ENCODE peak calls at places on chromosomes 12 and 14, in seven cellular contexts. One of them, this sample, is unnamed.
A peak's percentile ranks its signal among the peaks of the same experiment; 100 is the strongest.

GRCh38 chr12:99455350-99456037 is 192.1 kb upstream of the GARIN6 start:
- DNase-seq in CD14-positive monocyte: no peak
- DNase-seq in dorsolateral prefrontal cortex: no peak
- DNase-seq in progenitor cell of endocrine pancreas: no peak
- DNase-seq in fibroblast of lung: no peak
- DNase-seq in HepG2: no peak
- DNase-seq in AG04450: no peak
- DNase-seq in this sample: no peak

GRCh38 chr12:44162961-44163360 is 327.1 kb downstream of the TMEM117 start:
- DNase-seq in HepG2: no peak
- DNase-seq in fibroblast of lung: no peak
- DNase-seq in CD14-positive monocyte: no peak
- DNase-seq in dorsolateral prefrontal cortex: no peak
- DNase-seq in AG04450: no peak
- DNase-seq in progenitor cell of endocrine pancreas: no peak
- DNase-seq in this sample: no peak

GRCh38 chr14:72830356-72830755 is 63.5 kb downstream of the DPF3 start:
- DNase-seq in fibroblast of lung: no peak
- DNase-seq in CD14-positive monocyte: no peak
- DNase-seq in dorsolateral prefrontal cortex: no peak
- DNase-seq in AG04450: no peak
- DNase-seq in progenitor cell of endocrine pancreas: no peak
- DNase-seq in HepG2: no peak
- DNase-seq in this sample: no peak

GRCh38 chr12:111190741-111191526 is 178.0 kb downstream of the PHETA1 start:
- DNase-seq in dorsolateral prefrontal cortex: no peak
- DNase-seq in progenitor cell of endocrine pancreas: no peak
- DNase-seq in fibroblast of lung: no peak
- DNase-seq in AG04450: no peak
- DNase-seq in CD14-positive monocyte: no peak
- DNase-seq in HepG2: no peak
- DNase-seq in this sample: no peak

GRCh38 chr12:49187184-49187583 is 1.7 kb downstream of the TUBA1A start:
- DNase-seq in fibroblast of lung: peak; percentile 81
- DNase-seq in dorsolateral prefrontal cortex: peak; percentile 79
- DNase-seq in CD14-positive monocyte: no peak
- DNase-seq in AG04450: no peak
- DNase-seq in HepG2: no peak
- DNase-seq in progenitor cell of endocrine pancreas: no peak
- DNase-seq in this sample: peak; percentile 65

GRCh38 chr12:95424271-95424994 is 49.5 kb upstream of the METAP2 start:
- DNase-seq in progenitor cell of endocrine pancreas: no peak
- DNase-seq in HepG2: no peak
- DNase-seq in fibroblast of lung: no peak
- DNase-seq in dorsolateral prefrontal cortex: no peak
- DNase-seq in AG04450: no peak
- DNase-seq in CD14-positive monocyte: no peak
- DNase-seq in this sample: no peak

GRCh38 chr12:115423546-115423987 is 739.6 kb upstream of the TBX3 start:
- DNase-seq in dorsolateral prefrontal cortex: no peak
- DNase-seq in HepG2: peak; percentile 98
- DNase-seq in CD14-positive monocyte: no peak
- DNase-seq in progenitor cell of endocrine pancreas: no peak
- DNase-seq in fibroblast of lung: no peak
- DNase-seq in AG04450: no peak
- DNase-seq in this sample: no peak

GRCh38 chr12:26895672-26896071 is 42.1 kb downstream of the INTS13 start:
- DNase-seq in CD14-positive monocyte: no peak
- DNase-seq in AG04450: no peak
- DNase-seq in progenitor cell of endocrine pancreas: no peak
- DNase-seq in fibroblast of lung: no peak
- DNase-seq in HepG2: no peak
- DNase-seq in dorsolateral prefrontal cortex: no peak
- DNase-seq in this sample: no peak

GRCh38 chr12:45122776-45123380 is 72.0 kb upstream of the DBX2 start:
- DNase-seq in CD14-positive monocyte: no peak
- DNase-seq in progenitor cell of endocrine pancreas: no peak
- DNase-seq in HepG2: peak; percentile 17
- DNase-seq in dorsolateral prefrontal cortex: no peak
- DNase-seq in AG04450: no peak
- DNase-seq in fibroblast of lung: peak; percentile 41
- DNase-seq in this sample: no peak

GRCh38 chr12:44582521-44582920 is 293.6 kb downstream of the NELL2 start:
- DNase-seq in CD14-positive monocyte: no peak
- DNase-seq in AG04450: no peak
- DNase-seq in progenitor cell of endocrine pancreas: no peak
- DNase-seq in HepG2: peak; percentile 43
- DNase-seq in fibroblast of lung: no peak
- DNase-seq in dorsolateral prefrontal cortex: no peak
- DNase-seq in this sample: no peak

GRCh38 chr12:58008658-58009057 is 67.3 kb downstream of the ATP23 start:
- DNase-seq in AG04450: no peak
- DNase-seq in HepG2: no peak
- DNase-seq in fibroblast of lung: no peak
- DNase-seq in CD14-positive monocyte: no peak
- DNase-seq in progenitor cell of endocrine pancreas: no peak
- DNase-seq in dorsolateral prefrontal cortex: no peak
- DNase-seq in this sample: no peak

GRCh38 chr14:75662966-75663365 is 1.9 kb downstream of the TTLL5 start:
- DNase-seq in CD14-positive monocyte: no peak
- DNase-seq in HepG2: no peak
- DNase-seq in dorsolateral prefrontal cortex: no peak
- DNase-seq in AG04450: no peak
- DNase-seq in fibroblast of lung: no peak
- DNase-seq in progenitor cell of endocrine pancreas: no peak
- DNase-seq in this sample: no peak

GRCh38 chr12:31962076-31962475 is 2.9 kb downstream of the RESF1 start:
- DNase-seq in fibroblast of lung: no peak
- DNase-seq in dorsolateral prefrontal cortex: no peak
- DNase-seq in AG04450: no peak
- DNase-seq in CD14-positive monocyte: no peak
- DNase-seq in HepG2: no peak
- DNase-seq in progenitor cell of endocrine pancreas: no peak
- DNase-seq in this sample: no peak

GRCh38 chr12:28622416-28622815 is 432.2 kb downstream of the CCDC91 start:
- DNase-seq in dorsolateral prefrontal cortex: no peak
- DNase-seq in CD14-positive monocyte: no peak
- DNase-seq in fibroblast of lung: peak; percentile 19
- DNase-seq in AG04450: peak; percentile 26
- DNase-seq in progenitor cell of endocrine pancreas: no peak
- DNase-seq in HepG2: no peak
- DNase-seq in this sample: no peak

GRCh38 chr12:32120419-32120818 is 13.8 kb downstream of the BICD1 start:
- DNase-seq in fibroblast of lung: no peak
- DNase-seq in AG04450: no peak
- DNase-seq in dorsolateral prefrontal cortex: no peak
- DNase-seq in CD14-positive monocyte: no peak
- DNase-seq in HepG2: no peak
- DNase-seq in progenitor cell of endocrine pancreas: no peak
- DNase-seq in this sample: no peak

DNA sequence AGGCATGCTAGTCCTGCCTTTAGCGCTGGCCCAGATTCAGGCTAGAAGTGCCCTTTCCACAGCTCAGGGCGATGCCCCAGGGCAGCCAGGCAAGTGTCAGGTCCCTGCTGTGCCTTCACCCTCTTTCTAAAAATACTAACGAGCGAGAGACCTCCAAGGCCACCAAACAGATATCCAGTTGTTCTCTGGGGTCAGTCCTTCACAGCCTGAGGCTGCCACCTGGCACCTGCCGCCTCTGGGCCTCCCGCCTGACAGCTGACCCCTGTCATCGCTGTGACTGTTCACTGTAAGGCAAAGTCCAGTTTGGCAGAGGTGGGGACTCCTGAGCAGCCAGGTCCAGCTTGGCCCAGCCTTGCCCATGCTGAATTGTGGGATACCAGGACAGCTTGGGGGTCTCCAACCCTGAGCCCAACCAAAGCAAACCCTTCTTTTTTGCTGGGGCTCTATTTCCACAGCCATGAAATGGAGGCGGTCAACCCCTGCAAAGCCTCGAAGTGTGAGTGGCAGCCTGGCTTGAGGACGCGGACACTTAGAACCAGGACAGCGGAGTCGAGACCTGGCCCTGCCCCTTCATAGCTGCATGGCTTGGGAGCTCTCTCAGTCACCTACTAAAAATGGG is 79.9 kb downstream of the NINJ2 start:
- DNase-seq in fibroblast of lung: no peak
- DNase-seq in CD14-positive monocyte: no peak
- DNase-seq in HepG2: peak; percentile 84
- DNase-seq in progenitor cell of endocrine pancreas: no peak
- DNase-seq in dorsolateral prefrontal cortex: no peak
- DNase-seq in AG04450: no peak
- DNase-seq in this sample: no peak
- TF ChIP-seq CTCF in fibroblast of lung: no peak
- TF ChIP-seq CTCF in CD14-positive monocyte: no peak
- TF ChIP-seq CTCF in HepG2: peak; percentile 35
- TF ChIP-seq CTCF in progenitor cell of endocrine pancreas: peak; percentile 58
- TF ChIP-seq CTCF in dorsolateral prefrontal cortex: no peak
- TF ChIP-seq CTCF in AG04450: no peak
- TF ChIP-seq CTCF in this sample: no peak

DNA sequence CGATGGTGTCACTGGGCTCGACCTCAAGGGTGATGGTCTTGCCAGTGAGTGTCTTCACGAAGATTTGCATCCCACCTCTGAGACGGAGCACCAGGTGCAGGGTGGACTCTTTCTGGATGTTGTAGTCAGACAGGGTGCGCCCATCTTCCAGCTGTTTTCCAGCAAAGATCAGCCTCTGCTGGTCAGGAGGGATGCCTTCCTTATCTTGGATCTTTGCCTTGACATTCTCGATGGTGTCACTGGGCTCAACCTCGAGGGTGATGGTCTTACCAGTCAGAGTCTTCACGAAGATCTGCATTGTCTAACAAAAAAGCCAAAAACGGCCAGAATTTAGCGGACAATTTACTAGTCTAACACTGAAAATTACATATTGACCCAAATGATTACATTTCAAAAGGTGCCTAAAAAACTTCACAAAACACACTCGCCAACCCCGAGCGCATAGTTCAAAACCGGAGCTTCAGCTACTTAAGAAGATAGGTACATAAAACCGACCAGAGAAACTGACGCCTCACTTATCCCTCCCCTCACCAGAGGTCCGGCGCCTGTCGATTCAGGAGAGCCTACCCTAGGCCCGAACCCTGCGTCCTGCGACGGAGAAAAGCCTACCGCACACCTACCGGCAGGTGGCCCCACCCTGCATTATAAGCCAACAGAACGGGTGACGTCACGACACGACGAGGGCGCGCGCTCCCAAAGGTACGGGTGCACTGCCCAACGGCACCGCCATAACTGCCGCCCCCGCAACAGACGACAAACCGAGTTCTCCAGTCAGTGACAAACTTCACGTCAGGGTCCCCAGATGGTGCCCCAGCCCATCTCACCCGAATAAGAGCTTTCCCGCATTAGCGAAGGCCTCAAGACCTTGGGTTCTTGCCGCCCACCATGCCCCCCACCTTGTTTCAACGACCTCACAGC is 717 bp downstream of the UBC start:
- DNase-seq in fibroblast of lung: peak; percentile 68
- DNase-seq in AG04450: no peak
- DNase-seq in dorsolateral prefrontal cortex: peak; percentile 79
- DNase-seq in HepG2: peak; percentile 76
- DNase-seq in progenitor cell of endocrine pancreas: peak; percentile 75
- DNase-seq in CD14-positive monocyte: peak; percentile 85
- DNase-seq in this sample: peak; percentile 81
- TF ChIP-seq CTCF in fibroblast of lung: peak; percentile 50
- TF ChIP-seq CTCF in AG04450: peak; percentile 55
- TF ChIP-seq CTCF in dorsolateral prefrontal cortex: peak; percentile 35
- TF ChIP-seq CTCF in HepG2: peak; percentile 72
- TF ChIP-seq CTCF in progenitor cell of endocrine pancreas: peak; percentile 69
- TF ChIP-seq CTCF in CD14-positive monocyte: peak; percentile 45
- TF ChIP-seq CTCF in this sample: peak; percentile 66

GRCh38 chr14:60488175-60488574 is 2.3 kb upstream of the C14orf39 start:
- DNase-seq in HepG2: no peak
- DNase-seq in AG04450: no peak
- DNase-seq in progenitor cell of endocrine pancreas: no peak
- DNase-seq in fibroblast of lung: no peak
- DNase-seq in CD14-positive monocyte: no peak
- DNase-seq in dorsolateral prefrontal cortex: no peak
- DNase-seq in this sample: no peak
- TF ChIP-seq CTCF in HepG2: no peak
- TF ChIP-seq CTCF in AG04450: peak; percentile 33
- TF ChIP-seq CTCF in progenitor cell of endocrine pancreas: peak; percentile 23
- TF ChIP-seq CTCF in fibroblast of lung: no peak
- TF ChIP-seq CTCF in CD14-positive monocyte: no peak
- TF ChIP-seq CTCF in dorsolateral prefrontal cortex: peak; percentile 14
- TF ChIP-seq CTCF in this sample: no peak

GRCh38 chr12:55736780-55737580 is 5.9 kb upstream of the GDF11 start:
- DNase-seq in AG04450: no peak
- DNase-seq in HepG2: peak; percentile 84
- DNase-seq in progenitor cell of endocrine pancreas: peak; percentile 49
- DNase-seq in dorsolateral prefrontal cortex: peak; percentile 76
- DNase-seq in CD14-positive monocyte: peak; percentile 64
- DNase-seq in fibroblast of lung: peak; percentile 76
- DNase-seq in this sample: peak; percentile 83
- TF ChIP-seq CTCF in AG04450: peak; percentile 85
- TF ChIP-seq CTCF in HepG2: peak; percentile 95
- TF ChIP-seq CTCF in progenitor cell of endocrine pancreas: peak; percentile 76
- TF ChIP-seq CTCF in dorsolateral prefrontal cortex: peak; percentile 67
- TF ChIP-seq CTCF in CD14-positive monocyte: peak; percentile 83
- TF ChIP-seq CTCF in fibroblast of lung: peak; percentile 95
- TF ChIP-seq CTCF in this sample: peak; percentile 75

DNA sequence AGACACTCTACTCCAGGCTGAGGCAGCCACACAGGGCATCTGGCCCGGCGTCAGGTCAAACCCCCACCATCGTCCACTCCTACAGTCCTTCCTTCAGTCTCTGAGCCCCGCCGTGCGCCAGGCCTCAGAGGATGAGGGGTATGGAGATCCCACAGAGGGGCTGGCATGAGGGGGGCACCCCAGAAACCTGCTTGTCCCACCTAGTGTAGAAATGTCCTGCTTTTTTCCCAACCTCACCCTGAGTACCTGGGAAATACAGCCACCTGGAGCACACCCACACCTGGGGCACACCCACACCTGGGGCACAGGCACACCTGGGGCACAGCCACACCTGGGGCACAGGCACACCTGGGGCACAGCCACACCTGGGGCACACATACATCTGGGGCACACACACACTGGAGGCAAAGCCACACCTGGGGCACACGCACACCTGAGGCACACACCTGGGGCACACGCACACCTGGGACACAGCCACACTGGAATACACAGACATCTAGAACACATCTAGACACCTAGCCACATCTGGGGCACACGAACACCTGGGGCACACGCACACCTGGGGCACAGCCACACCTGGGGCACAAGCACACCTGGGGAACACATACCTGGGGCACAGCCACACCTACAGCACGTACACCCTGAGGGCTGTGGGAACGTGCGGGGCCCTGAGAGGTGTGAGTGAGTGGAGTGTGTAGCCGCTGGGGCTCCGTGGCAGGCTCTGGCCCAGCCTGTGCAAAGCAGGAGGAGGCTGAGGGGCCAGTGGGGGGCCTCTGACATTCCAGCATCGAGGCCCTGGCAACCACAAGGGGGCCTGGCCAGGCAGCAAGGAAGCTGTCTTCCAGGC is 18.4 kb downstream of the AKT1 start:
- DNase-seq in AG04450: no peak
- DNase-seq in dorsolateral prefrontal cortex: no peak
- DNase-seq in HepG2: no peak
- DNase-seq in CD14-positive monocyte: no peak
- DNase-seq in fibroblast of lung: no peak
- DNase-seq in progenitor cell of endocrine pancreas: no peak
- DNase-seq in this sample: no peak
- TF ChIP-seq CTCF in AG04450: no peak
- TF ChIP-seq CTCF in dorsolateral prefrontal cortex: no peak
- TF ChIP-seq CTCF in HepG2: peak; percentile 9
- TF ChIP-seq CTCF in CD14-positive monocyte: no peak
- TF ChIP-seq CTCF in fibroblast of lung: no peak
- TF ChIP-seq CTCF in progenitor cell of endocrine pancreas: peak; percentile 12
- TF ChIP-seq CTCF in this sample: no peak

GRCh38 chr12:40107803-40108620 is 2.1 kb upstream of the SLC2A13 start:
- DNase-seq in dorsolateral prefrontal cortex: no peak
- DNase-seq in AG04450: no peak
- DNase-seq in HepG2: no peak
- DNase-seq in CD14-positive monocyte: no peak
- DNase-seq in fibroblast of lung: no peak
- DNase-seq in progenitor cell of endocrine pancreas: no peak
- DNase-seq in this sample: no peak
- TF ChIP-seq CTCF in dorsolateral prefrontal cortex: no peak
- TF ChIP-seq CTCF in AG04450: no peak
- TF ChIP-seq CTCF in HepG2: no peak
- TF ChIP-seq CTCF in CD14-positive monocyte: peak; percentile 55
- TF ChIP-seq CTCF in fibroblast of lung: no peak
- TF ChIP-seq CTCF in progenitor cell of endocrine pancreas: peak; percentile 3
- TF ChIP-seq CTCF in this sample: peak; percentile 60